ENCODE peak calls at places on chromosome 6, in four cellular contexts. D, E, N and Z are unnamed samples.

GRCh38 chr6:6686748-6687601 is 98.5 kb downstream of the LY86 start:
- DNase-seq in E (peak; percentile 98), N (no peak), D (peak; percentile 95), Z (peak; percentile 100)

GRCh38 chr6:146146836-146147235 is 118.0 kb downstream of the GRM1 start:
- DNase-seq in E (no peak), D (no peak), N (no peak), Z (no peak)

GRCh38 chr6:33443619-33444504 is 10.5 kb upstream of the ZBTB9 start:
- DNase-seq in N (no peak), D (no peak), E (no peak), Z (no peak)

GRCh38 chr6:144377586-144377985 is 92.5 kb downstream of the UTRN start:
- DNase-seq in D (no peak), N (no peak), E (no peak), Z (no peak)

GRCh38 chr6:92281571-92282076 is 1137.7 kb downstream of the EPHA7 start:
- DNase-seq in N (no peak), D (no peak), E (no peak), Z (no peak)

GRCh38 chr6:44478158-44478557 is 90.7 kb downstream of the CDC5L start:
- DNase-seq in D (no peak), E (no peak), N (no peak), Z (no peak)

GRCh38 chr6:38646166-38646565 is 6.4 kb upstream of the BTBD9 start:
- DNase-seq in N (no peak), E (peak; percentile 18), D (no peak), Z (no peak)

GRCh38 chr6:120826253-120826652 is 508.0 kb downstream of the TBC1D32 start:
- DNase-seq in D (peak; percentile 23), N (no peak), E (peak; percentile 69), Z (no peak)

GRCh38 chr6:44044154-44044539 is 83.1 kb downstream of the MRPL14 start:
- DNase-seq in E (no peak), D (peak; percentile 67), N (no peak), Z (peak; percentile 65)

GRCh38 chr6:8375916-8376315 is 59.4 kb downstream of the SLC35B3 start:
- DNase-seq in E (no peak), D (no peak), N (no peak), Z (no peak)

GRCh38 chr6:149065658-149066556 is 251.6 kb upstream of the TAB2 start:
- DNase-seq in N (peak; percentile 99), E (no peak), D (no peak), Z (no peak)

GRCh38 chr6:30741789-30742315 is 635 bp downstream of the FLOT1 start:
- DNase-seq in E (no peak), N (no peak), D (no peak), Z (no peak)

GRCh38 chr6:44787254-44787844 is 399.8 kb downstream of the CDC5L start:
- DNase-seq in D (no peak), E (no peak), N (no peak), Z (no peak)

GRCh38 chr6:136823128-136823660 is 802 bp downstream of the PEX7 start:
- DNase-seq in D (no peak), E (no peak), N (no peak), Z (no peak)

GRCh38 chr6:103002282-103002681 is 1608.8 kb downstream of the GRIK2 start:
- DNase-seq in E (no peak), D (no peak), N (no peak), Z (no peak)

GRCh38 chr6:108781419-108782110 is 66.7 kb upstream of the ARMC2 start:
- DNase-seq in N (no peak), E (peak; percentile 79), D (no peak), Z (no peak)

GRCh38 chr6:70166088-70166958 is 136.6 kb downstream of the COL9A1 start:
- DNase-seq in N (no peak), D (peak; percentile 20), E (peak; percentile 75), Z (peak; percentile 78)

GRCh38 chr6:113347420-113347819 is 509.7 kb upstream of the MARCKS start:
- DNase-seq in D (no peak), N (no peak), E (no peak), Z (no peak)

GRCh38 chr6:42522021-42522420 is 41.8 kb upstream of the UBR2 start:
- DNase-seq in E (no peak), D (no peak), N (no peak), Z (no peak)

GRCh38 chr6:50842861-50843384 is 24.3 kb downstream of the TFAP2B start:
- DNase-seq in D (no peak), N (no peak), E (peak; percentile 79), Z (no peak)

GRCh38 chr6:20427856-20428255 is 26.2 kb downstream of the E2F3 start:
- DNase-seq in D (no peak), N (peak; percentile 73), E (no peak), Z (no peak)

GRCh38 chr6:22667855-22668254 is 98.5 kb downstream of the HDGFL1 start:
- DNase-seq in E (no peak), N (no peak), D (no peak), Z (no peak)
- TF ChIP-seq JUNB in E (no peak), N (no peak), D (no peak), Z (no peak)

GRCh38 chr6:21856096-21856825 is 262.7 kb downstream of the SOX4 start:
- DNase-seq in D (peak; percentile 7), E (no peak), N (no peak), Z (no peak)
- TF ChIP-seq JUNB in D (peak; percentile 30), E (no peak), N (no peak), Z (no peak)

DNA sequence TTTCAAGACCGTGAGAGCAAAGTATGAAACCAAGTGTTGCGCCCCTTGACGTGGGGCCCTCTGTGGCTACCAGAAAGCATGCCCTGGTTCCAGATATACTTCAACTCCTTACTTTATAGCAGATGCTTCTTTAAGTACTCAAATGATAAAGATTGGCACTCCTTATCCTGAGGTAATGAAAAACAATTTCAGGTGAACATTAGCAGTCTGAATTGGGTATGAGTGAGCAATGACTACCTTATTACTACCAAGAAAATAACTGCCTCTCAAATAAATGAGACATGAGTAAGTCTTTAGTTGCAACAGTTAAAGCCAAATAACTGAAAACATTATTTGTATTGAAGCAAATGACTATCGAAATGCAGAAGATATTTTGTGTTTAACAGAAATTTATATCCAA is 408.7 kb downstream of the MMUT start:
- DNase-seq in D (no peak), N (no peak), E (no peak), Z (no peak)
- TF ChIP-seq JUNB in D (no peak), N (no peak), E (no peak), Z (no peak)

DNA sequence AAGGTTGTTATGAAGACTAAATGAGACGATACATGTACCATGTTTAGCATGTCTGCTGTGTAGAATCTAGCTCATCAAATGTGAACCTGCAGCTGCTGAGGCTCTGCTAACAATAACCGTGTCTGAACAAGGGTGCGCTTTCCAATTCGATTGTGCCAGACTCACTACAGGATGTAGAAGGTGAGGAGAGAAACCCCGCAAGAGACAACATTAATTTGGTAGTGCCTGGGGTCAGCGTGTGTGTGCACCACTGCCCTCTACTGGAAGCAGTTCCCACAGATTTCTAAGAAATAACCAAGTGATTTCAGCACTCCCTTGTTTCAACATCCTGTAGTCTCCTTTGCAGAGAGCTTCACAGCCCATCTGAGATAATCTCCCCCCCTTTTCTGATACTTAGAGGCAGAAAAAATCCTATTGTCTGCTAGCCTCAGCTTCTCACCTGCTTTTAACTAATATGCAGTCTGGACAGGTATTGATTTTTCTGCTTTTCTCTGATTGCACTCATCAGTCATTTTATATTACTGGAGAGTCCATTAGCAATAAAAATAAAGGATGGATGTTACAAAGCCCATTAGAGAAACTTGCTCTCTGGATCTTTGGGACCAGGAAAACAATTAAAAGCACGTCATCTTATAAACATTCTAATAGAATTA is 96.7 kb upstream of the BACH2 start:
- DNase-seq in E (peak; percentile 88), D (peak; percentile 38), N (no peak), Z (peak; percentile 44)
- TF ChIP-seq JUNB in E (no peak), D (no peak), N (no peak), Z (no peak)

DNA sequence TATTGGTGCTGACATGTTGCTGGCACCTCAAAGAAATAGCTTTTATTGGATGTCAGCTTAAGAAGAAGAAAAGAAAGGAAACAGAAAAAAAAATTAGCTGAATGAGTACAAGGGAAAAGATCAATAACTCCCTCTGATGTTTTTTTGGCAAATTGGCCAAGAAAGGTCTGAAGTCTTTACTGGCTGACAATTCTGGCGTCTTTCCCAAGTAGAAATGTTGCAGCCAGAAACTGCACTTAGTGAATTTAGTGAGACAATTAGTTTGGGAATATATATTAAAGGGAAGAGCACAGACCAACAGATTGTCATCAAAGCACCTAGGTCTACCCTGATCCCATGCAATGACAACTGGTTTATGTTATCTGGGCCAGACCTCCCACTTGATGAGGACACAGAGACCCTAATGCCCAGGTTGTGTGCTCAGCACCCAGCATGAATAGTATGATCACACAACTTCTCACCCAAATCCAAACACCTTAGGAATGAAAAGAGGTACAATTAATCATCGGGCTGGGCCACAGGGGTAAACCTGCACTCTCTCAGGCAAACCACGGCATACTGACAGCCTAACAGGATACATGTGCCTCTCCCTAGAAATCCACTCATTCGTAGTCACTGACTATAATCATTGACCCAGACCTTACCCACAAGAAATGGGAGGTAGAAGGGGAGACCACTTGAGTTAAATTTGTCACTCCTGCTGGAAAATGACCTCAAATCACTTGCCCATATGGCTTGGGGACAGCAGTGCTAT is 612.3 kb upstream of the ARID1B start:
- DNase-seq in E (no peak), D (no peak), N (no peak), Z (no peak)
- TF ChIP-seq JUNB in E (no peak), D (no peak), N (no peak), Z (no peak)